ENCODE peak calls at places on chromosome 7, in nine cellular contexts. One of them, this sample, is unnamed. For H3K4me1, the result is how much of the 10 kb centered on the place peaks cover.

GRCh38 chr7:71784180-71784579 is 628.0 kb downstream of the CALN1 start:
- DNase-seq in body of pancreas: no peak
- DNase-seq in fibroblast of lung: no peak
- DNase-seq in mucosa of descending colon: no peak
- DNase-seq in PC-3: no peak
- DNase-seq in adrenal gland: no peak
- DNase-seq in heart right ventricle: no peak
- DNase-seq in IMR-90: no peak
- DNase-seq in thoracic aorta: no peak
- DNase-seq in this sample: no peak

GRCh38 chr7:80240265-80241025 is 105.8 kb downstream of the GNAI1 start:
- DNase-seq in body of pancreas: no peak
- DNase-seq in fibroblast of lung: peak
- DNase-seq in mucosa of descending colon: no peak
- DNase-seq in PC-3: peak
- DNase-seq in adrenal gland: no peak
- DNase-seq in heart right ventricle: no peak
- DNase-seq in IMR-90: peak
- DNase-seq in thoracic aorta: no peak
- DNase-seq in this sample: no peak

GRCh38 chr7:73397936-73398335 is 35.6 kb upstream of the FZD9 start:
- DNase-seq in body of pancreas: no peak
- DNase-seq in fibroblast of lung: no peak
- DNase-seq in mucosa of descending colon: no peak
- DNase-seq in PC-3: no peak
- DNase-seq in adrenal gland: no peak
- DNase-seq in heart right ventricle: no peak
- DNase-seq in IMR-90: no peak
- DNase-seq in thoracic aorta: no peak
- DNase-seq in this sample: peak

GRCh38 chr7:101017099-101017777 is 2.6 kb upstream of the MUC17 start:
- DNase-seq in body of pancreas: peak
- DNase-seq in fibroblast of lung: peak
- DNase-seq in mucosa of descending colon: peak
- DNase-seq in PC-3: peak
- DNase-seq in adrenal gland: peak
- DNase-seq in heart right ventricle: peak
- DNase-seq in IMR-90: peak
- DNase-seq in thoracic aorta: peak
- DNase-seq in this sample: peak

GRCh38 chr7:131292141-131292905 is 35.4 kb upstream of the MKLN1 start:
- DNase-seq in body of pancreas: no peak
- DNase-seq in fibroblast of lung: peak
- DNase-seq in mucosa of descending colon: no peak
- DNase-seq in PC-3: no peak
- DNase-seq in adrenal gland: no peak
- DNase-seq in heart right ventricle: no peak
- DNase-seq in IMR-90: no peak
- DNase-seq in thoracic aorta: no peak
- DNase-seq in this sample: no peak

GRCh38 chr7:116386674-116387073 is 112.9 kb upstream of the CAV2 start:
- DNase-seq in body of pancreas: no peak
- DNase-seq in fibroblast of lung: no peak
- DNase-seq in mucosa of descending colon: no peak
- DNase-seq in PC-3: no peak
- DNase-seq in adrenal gland: no peak
- DNase-seq in heart right ventricle: no peak
- DNase-seq in IMR-90: no peak
- DNase-seq in thoracic aorta: no peak
- DNase-seq in this sample: no peak

GRCh38 chr7:26868841-26869505 is 4.6 kb upstream of the SKAP2 start:
- DNase-seq in body of pancreas: no peak
- DNase-seq in fibroblast of lung: no peak
- DNase-seq in mucosa of descending colon: no peak
- DNase-seq in PC-3: peak
- DNase-seq in adrenal gland: no peak
- DNase-seq in heart right ventricle: no peak
- DNase-seq in IMR-90: peak
- DNase-seq in thoracic aorta: no peak
- DNase-seq in this sample: no peak

GRCh38 chr7:93228302-93228701 is 2.0 kb upstream of the HEPACAM2 start:
- DNase-seq in body of pancreas: no peak
- DNase-seq in fibroblast of lung: peak
- DNase-seq in mucosa of descending colon: peak
- DNase-seq in PC-3: peak
- DNase-seq in adrenal gland: no peak
- DNase-seq in heart right ventricle: no peak
- DNase-seq in IMR-90: peak
- DNase-seq in thoracic aorta: no peak
- DNase-seq in this sample: no peak

GRCh38 chr7:44633254-44634186 is 27.1 kb downstream of the OGDH start:
- DNase-seq in body of pancreas: peak
- DNase-seq in fibroblast of lung: peak
- DNase-seq in mucosa of descending colon: peak
- DNase-seq in PC-3: peak
- DNase-seq in adrenal gland: peak
- DNase-seq in heart right ventricle: peak
- DNase-seq in IMR-90: peak
- DNase-seq in thoracic aorta: no peak
- DNase-seq in this sample: peak

GRCh38 chr7:69062020-69062760 is 536.1 kb upstream of the AUTS2 start:
- DNase-seq in body of pancreas: no peak
- DNase-seq in fibroblast of lung: peak
- DNase-seq in mucosa of descending colon: no peak
- DNase-seq in PC-3: no peak
- DNase-seq in adrenal gland: no peak
- DNase-seq in heart right ventricle: no peak
- DNase-seq in IMR-90: peak
- DNase-seq in thoracic aorta: no peak
- DNase-seq in this sample: no peak

GRCh38 chr7:130092598-130092997 is 22.3 kb downstream of the KLHDC10 start:
- DNase-seq in body of pancreas: no peak
- DNase-seq in fibroblast of lung: no peak
- DNase-seq in mucosa of descending colon: no peak
- DNase-seq in PC-3: no peak
- DNase-seq in adrenal gland: no peak
- DNase-seq in heart right ventricle: no peak
- DNase-seq in IMR-90: no peak
- DNase-seq in thoracic aorta: no peak
- DNase-seq in this sample: no peak

GRCh38 chr7:94907420-94908203 is at the start of gene PPP1R9A:
- DNase-seq in body of pancreas: peak
- DNase-seq in fibroblast of lung: peak
- DNase-seq in mucosa of descending colon: peak
- DNase-seq in PC-3: peak
- DNase-seq in adrenal gland: peak
- DNase-seq in heart right ventricle: peak
- DNase-seq in IMR-90: no peak
- DNase-seq in thoracic aorta: no peak
- DNase-seq in this sample: peak
- TF ChIP-seq CTCF in body of pancreas: peak
- TF ChIP-seq CTCF in fibroblast of lung: peak
- TF ChIP-seq CTCF in mucosa of descending colon: no peak
- TF ChIP-seq CTCF in PC-3: peak
- TF ChIP-seq CTCF in adrenal gland: peak
- TF ChIP-seq CTCF in heart right ventricle: peak
- TF ChIP-seq CTCF in IMR-90: peak
- TF ChIP-seq CTCF in thoracic aorta: no peak
- TF ChIP-seq CTCF in this sample: peak

GRCh38 chr7:137873979-137874378 is 27.2 kb upstream of the DGKI start:
- DNase-seq in body of pancreas: no peak
- DNase-seq in fibroblast of lung: no peak
- DNase-seq in mucosa of descending colon: no peak
- DNase-seq in PC-3: no peak
- DNase-seq in adrenal gland: no peak
- DNase-seq in heart right ventricle: no peak
- DNase-seq in IMR-90: no peak
- DNase-seq in thoracic aorta: no peak
- DNase-seq in this sample: no peak
- H3K4me1 ChIP-seq in body of pancreas: under half
- H3K4me1 ChIP-seq in fibroblast of lung: under half
- H3K4me1 ChIP-seq in mucosa of descending colon: under half
- H3K4me1 ChIP-seq in PC-3: under half
- H3K4me1 ChIP-seq in adrenal gland: under half
- H3K4me1 ChIP-seq in heart right ventricle: half or more
- H3K4me1 ChIP-seq in IMR-90: under half
- H3K4me1 ChIP-seq in thoracic aorta: under half
- H3K4me1 ChIP-seq in this sample: under half

GRCh38 chr7:1669486-1669951 is 558 bp upstream of the ELFN1 start:
- DNase-seq in body of pancreas: peak
- DNase-seq in fibroblast of lung: peak
- DNase-seq in mucosa of descending colon: no peak
- DNase-seq in PC-3: no peak
- DNase-seq in adrenal gland: peak
- DNase-seq in heart right ventricle: no peak
- DNase-seq in IMR-90: no peak
- DNase-seq in thoracic aorta: no peak
- DNase-seq in this sample: no peak
- H3K4me3 ChIP-seq in body of pancreas: no peak
- H3K4me3 ChIP-seq in fibroblast of lung: no peak
- H3K4me3 ChIP-seq in mucosa of descending colon: no peak
- H3K4me3 ChIP-seq in PC-3: no peak
- H3K4me3 ChIP-seq in adrenal gland: no peak
- H3K4me3 ChIP-seq in heart right ventricle: peak
- H3K4me3 ChIP-seq in IMR-90: peak
- H3K4me3 ChIP-seq in thoracic aorta: peak
- H3K4me3 ChIP-seq in this sample: peak

GRCh38 chr7:33127085-33127484 is 2.3 kb upstream of the BBS9 start:
- DNase-seq in body of pancreas: no peak
- DNase-seq in fibroblast of lung: no peak
- DNase-seq in mucosa of descending colon: no peak
- DNase-seq in PC-3: no peak
- DNase-seq in adrenal gland: no peak
- DNase-seq in heart right ventricle: no peak
- DNase-seq in IMR-90: no peak
- DNase-seq in thoracic aorta: no peak
- DNase-seq in this sample: no peak
- TF ChIP-seq CTCF in body of pancreas: no peak
- TF ChIP-seq CTCF in fibroblast of lung: no peak
- TF ChIP-seq CTCF in mucosa of descending colon: no peak
- TF ChIP-seq CTCF in PC-3: no peak
- TF ChIP-seq CTCF in adrenal gland: no peak
- TF ChIP-seq CTCF in heart right ventricle: no peak
- TF ChIP-seq CTCF in IMR-90: no peak
- TF ChIP-seq CTCF in thoracic aorta: no peak
- TF ChIP-seq CTCF in this sample: no peak

DNA sequence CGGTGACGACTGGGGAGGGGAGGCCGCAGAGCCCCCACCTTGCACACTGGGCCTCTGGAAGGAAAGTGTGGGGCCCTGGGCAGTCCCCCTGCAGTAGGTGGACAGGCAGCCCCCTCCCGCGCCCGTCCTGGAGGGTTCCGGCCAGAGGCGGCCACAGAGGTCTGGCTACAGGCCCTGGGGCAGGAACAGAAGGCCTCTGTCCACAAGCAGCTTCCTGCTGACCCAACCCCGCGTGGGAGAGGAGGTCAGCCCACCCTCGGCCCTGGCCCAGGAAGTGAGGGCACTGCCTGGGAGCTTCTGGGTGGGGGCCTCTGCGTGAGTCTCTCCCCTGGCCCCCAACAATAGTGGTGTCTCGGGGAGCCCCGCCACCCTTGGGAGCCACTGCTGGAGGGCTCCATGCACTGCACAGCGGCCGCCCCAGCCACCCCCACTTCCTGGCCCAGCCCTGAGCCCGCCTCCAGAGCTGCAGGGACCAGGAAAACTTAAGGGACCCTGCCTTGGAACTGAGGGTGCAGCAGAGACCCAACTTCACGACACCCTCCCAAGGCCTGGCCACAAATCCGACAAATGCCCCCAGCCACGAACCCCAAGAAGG is 4.7 kb downstream of the MICALL2 start:
- DNase-seq in body of pancreas: no peak
- DNase-seq in fibroblast of lung: no peak
- DNase-seq in mucosa of descending colon: no peak
- DNase-seq in PC-3: no peak
- DNase-seq in adrenal gland: no peak
- DNase-seq in heart right ventricle: no peak
- DNase-seq in IMR-90: no peak
- DNase-seq in thoracic aorta: no peak
- DNase-seq in this sample: no peak
- H3K4me1 ChIP-seq in body of pancreas: under half
- H3K4me1 ChIP-seq in fibroblast of lung: under half
- H3K4me1 ChIP-seq in mucosa of descending colon: under half
- H3K4me1 ChIP-seq in PC-3: under half
- H3K4me1 ChIP-seq in adrenal gland: half or more
- H3K4me1 ChIP-seq in heart right ventricle: half or more
- H3K4me1 ChIP-seq in IMR-90: under half
- H3K4me1 ChIP-seq in thoracic aorta: under half
- H3K4me1 ChIP-seq in this sample: under half

GRCh38 chr7:120274482-120274881 is 1.5 kb downstream of the KCND2 start:
- DNase-seq in body of pancreas: no peak
- DNase-seq in fibroblast of lung: no peak
- DNase-seq in mucosa of descending colon: no peak
- DNase-seq in PC-3: no peak
- DNase-seq in adrenal gland: no peak
- DNase-seq in heart right ventricle: no peak
- DNase-seq in IMR-90: no peak
- DNase-seq in thoracic aorta: no peak
- DNase-seq in this sample: no peak

GRCh38 chr7:120273476-120273975 is 551 bp downstream of the KCND2 start:
- DNase-seq in body of pancreas: peak
- DNase-seq in fibroblast of lung: peak
- DNase-seq in mucosa of descending colon: peak
- DNase-seq in PC-3: peak
- DNase-seq in adrenal gland: no peak
- DNase-seq in heart right ventricle: no peak
- DNase-seq in IMR-90: no peak
- DNase-seq in thoracic aorta: no peak
- DNase-seq in this sample: peak

GRCh38 chr7:120272896-120273475 is at the start of gene KCND2:
- DNase-seq in body of pancreas: no peak
- DNase-seq in fibroblast of lung: no peak
- DNase-seq in mucosa of descending colon: no peak
- DNase-seq in PC-3: no peak
- DNase-seq in adrenal gland: no peak
- DNase-seq in heart right ventricle: no peak
- DNase-seq in IMR-90: no peak
- DNase-seq in thoracic aorta: no peak
- DNase-seq in this sample: peak

GRCh38 chr7:120274899-120275298 is 1.9 kb downstream of the KCND2 start:
- DNase-seq in body of pancreas: no peak
- DNase-seq in fibroblast of lung: no peak
- DNase-seq in mucosa of descending colon: no peak
- DNase-seq in PC-3: no peak
- DNase-seq in adrenal gland: no peak
- DNase-seq in heart right ventricle: no peak
- DNase-seq in IMR-90: no peak
- DNase-seq in thoracic aorta: no peak
- DNase-seq in this sample: no peak

DNA sequence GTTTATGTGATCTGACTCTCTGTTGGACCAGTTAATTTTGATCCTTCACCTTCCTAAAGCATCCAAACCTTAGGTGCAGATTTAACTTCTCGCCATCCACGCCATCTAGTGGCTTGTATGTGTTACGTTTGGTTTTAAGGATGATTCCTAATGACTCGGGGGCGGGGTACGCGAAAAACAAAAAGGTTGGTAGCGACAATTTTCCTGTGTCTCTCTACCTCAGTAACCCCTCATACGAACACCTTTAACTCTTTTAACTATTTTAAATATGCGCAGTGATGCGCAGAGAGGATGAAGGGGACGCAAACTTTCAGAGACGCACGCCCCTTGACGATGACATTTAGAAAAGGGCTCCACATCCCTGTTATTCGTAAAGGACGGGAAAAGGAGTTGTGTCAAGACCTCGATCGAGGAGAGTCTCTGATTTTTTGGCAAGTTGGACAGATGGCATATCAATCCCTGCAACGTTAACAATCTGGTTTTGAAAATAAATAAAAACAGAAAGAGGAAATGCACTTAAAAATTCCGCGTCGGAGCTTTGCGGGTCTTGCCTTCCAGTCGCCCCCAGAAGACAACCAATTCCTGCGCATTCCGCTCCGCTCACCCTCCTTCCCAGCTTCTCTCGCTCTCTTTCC is 597 bp upstream of the KCND2 start:
- DNase-seq in body of pancreas: no peak
- DNase-seq in fibroblast of lung: peak
- DNase-seq in mucosa of descending colon: peak
- DNase-seq in PC-3: peak
- DNase-seq in adrenal gland: peak
- DNase-seq in heart right ventricle: no peak
- DNase-seq in IMR-90: peak
- DNase-seq in thoracic aorta: no peak
- DNase-seq in this sample: peak
- H3K4me3 ChIP-seq in body of pancreas: no peak
- H3K4me3 ChIP-seq in fibroblast of lung: peak
- H3K4me3 ChIP-seq in mucosa of descending colon: no peak
- H3K4me3 ChIP-seq in PC-3: peak
- H3K4me3 ChIP-seq in adrenal gland: no peak
- H3K4me3 ChIP-seq in heart right ventricle: peak
- H3K4me3 ChIP-seq in IMR-90: peak
- H3K4me3 ChIP-seq in thoracic aorta: peak
- H3K4me3 ChIP-seq in this sample: peak

This sample was measured in uterus.